ENCODE peak calls at places on chromosomes 7 and 10, in four cellular contexts. One of them, this sample, is unnamed.

GRCh38 chr7:128260069-128260468 is 19.0 kb downstream of the LEP start:
- DNase-seq in PC-3: no peak
- DNase-seq in HFF-Myc: no peak
- DNase-seq in psoas muscle: no peak
- DNase-seq in this sample: no peak

GRCh38 chr10:67884313-67884841 is at the start of gene SIRT1:
- DNase-seq in psoas muscle: peak
- DNase-seq in PC-3: peak
- DNase-seq in HFF-Myc: peak
- DNase-seq in this sample: peak

GRCh38 chr7:75928600-75928939 is 13.6 kb downstream of the POR start:
- DNase-seq in PC-3: no peak
- DNase-seq in psoas muscle: no peak
- DNase-seq in HFF-Myc: no peak
- DNase-seq in this sample: no peak

GRCh38 chr7:144455040-144455404 is 51.5 kb upstream of the NOBOX start:
- DNase-seq in PC-3: no peak
- DNase-seq in psoas muscle: no peak
- DNase-seq in HFF-Myc: no peak
- DNase-seq in this sample: no peak

GRCh38 chr7:144256112-144256511 is 8.5 kb downstream of the OR2A7 start:
- DNase-seq in PC-3: peak
- DNase-seq in HFF-Myc: no peak
- DNase-seq in psoas muscle: no peak
- DNase-seq in this sample: no peak

GRCh38 chr10:97174937-97175336 is 10.8 kb downstream of the SLIT1 start:
- DNase-seq in PC-3: no peak
- DNase-seq in psoas muscle: no peak
- DNase-seq in HFF-Myc: no peak
- DNase-seq in this sample: no peak

GRCh38 chr10:131972474-131973071 is 9.2 kb downstream of the BNIP3 start:
- DNase-seq in HFF-Myc: no peak
- DNase-seq in PC-3: no peak
- DNase-seq in psoas muscle: peak
- DNase-seq in this sample: no peak

GRCh38 chr7:128886391-128887168 is 23.9 kb downstream of the ATP6V1F start:
- DNase-seq in PC-3: no peak
- DNase-seq in psoas muscle: no peak
- DNase-seq in HFF-Myc: no peak
- DNase-seq in this sample: no peak

GRCh38 chr10:45246522-45246921 is 68.9 kb downstream of the OR13A1 start:
- DNase-seq in HFF-Myc: no peak
- DNase-seq in psoas muscle: no peak
- DNase-seq in PC-3: no peak
- DNase-seq in this sample: no peak

GRCh38 chr7:15648461-15648961 is 38.0 kb downstream of the MEOX2 start:
- DNase-seq in HFF-Myc: no peak
- DNase-seq in PC-3: no peak
- DNase-seq in psoas muscle: no peak
- DNase-seq in this sample: no peak

GRCh38 chr10:44571701-44572100 is 186.8 kb upstream of the CXCL12 start:
- DNase-seq in PC-3: peak
- DNase-seq in psoas muscle: no peak
- DNase-seq in HFF-Myc: no peak
- DNase-seq in this sample: no peak

GRCh38 chr7:156005202-156005821 is 193.0 kb upstream of the SHH start:
- DNase-seq in psoas muscle: no peak
- DNase-seq in HFF-Myc: no peak
- DNase-seq in PC-3: no peak
- DNase-seq in this sample: no peak

GRCh38 chr10:46002916-46003693 is 27.3 kb downstream of the NCOA4 start:
- DNase-seq in HFF-Myc: no peak
- DNase-seq in psoas muscle: no peak
- DNase-seq in PC-3: no peak
- DNase-seq in this sample: no peak

GRCh38 chr10:100878291-100878910 is 34.4 kb upstream of the SLF2 start:
- DNase-seq in PC-3: peak
- DNase-seq in HFF-Myc: no peak
- DNase-seq in psoas muscle: peak
- DNase-seq in this sample: no peak

GRCh38 chr10:126730856-126731612 is 60.5 kb upstream of the C10orf90 start:
- DNase-seq in HFF-Myc: no peak
- DNase-seq in PC-3: no peak
- DNase-seq in psoas muscle: no peak
- DNase-seq in this sample: no peak

GRCh38 chr7:80410081-80410480 is 101.8 kb downstream of the GNAT3 start:
- DNase-seq in psoas muscle: no peak
- DNase-seq in PC-3: no peak
- DNase-seq in HFF-Myc: no peak
- DNase-seq in this sample: no peak

GRCh38 chr10:78455873-78456272 is 422.2 kb downstream of the RPS24 start:
- DNase-seq in HFF-Myc: no peak
- DNase-seq in PC-3: no peak
- DNase-seq in psoas muscle: no peak
- DNase-seq in this sample: no peak

GRCh38 chr10:84164442-84164841 is 9.2 kb upstream of the GPR15LG start:
- DNase-seq in PC-3: no peak
- DNase-seq in HFF-Myc: no peak
- DNase-seq in psoas muscle: no peak
- DNase-seq in this sample: no peak

GRCh38 chr10:84172435-84173356 is 905 bp upstream of the GPR15LG start:
- DNase-seq in HFF-Myc: no peak
- DNase-seq in PC-3: no peak
- DNase-seq in psoas muscle: no peak
- DNase-seq in this sample: no peak

GRCh38 chr10:84163992-84164391 is 9.6 kb upstream of the GPR15LG start:
- DNase-seq in HFF-Myc: no peak
- DNase-seq in psoas muscle: no peak
- DNase-seq in PC-3: no peak
- DNase-seq in this sample: no peak

GRCh38 chr10:84160663-84161362 is 12.8 kb upstream of the GPR15LG start:
- DNase-seq in PC-3: no peak
- DNase-seq in HFF-Myc: no peak
- DNase-seq in psoas muscle: no peak
- DNase-seq in this sample: no peak

GRCh38 chr10:84166620-84167288 is 6.8 kb upstream of the GPR15LG start:
- DNase-seq in psoas muscle: no peak
- DNase-seq in HFF-Myc: no peak
- DNase-seq in PC-3: no peak
- DNase-seq in this sample: no peak
- H3K4me3 ChIP-seq in psoas muscle: no peak
- H3K4me3 ChIP-seq in HFF-Myc: no peak
- H3K4me3 ChIP-seq in PC-3: no peak
- H3K4me3 ChIP-seq in this sample: no peak

GRCh38 chr10:76051007-76051936 is 619.8 kb downstream of the LRMDA start:
- DNase-seq in PC-3: no peak
- DNase-seq in HFF-Myc: no peak
- DNase-seq in psoas muscle: no peak
- DNase-seq in this sample: no peak
- TF ChIP-seq CTCF in PC-3: no peak
- TF ChIP-seq CTCF in HFF-Myc: no peak
- TF ChIP-seq CTCF in psoas muscle: no peak
- TF ChIP-seq CTCF in this sample: no peak

GRCh38 chr7:23473848-23474097 is 3.5 kb upstream of the IGF2BP3 start:
- DNase-seq in PC-3: no peak
- DNase-seq in HFF-Myc: no peak
- DNase-seq in psoas muscle: no peak
- DNase-seq in this sample: no peak
- H3K4me3 ChIP-seq in PC-3: no peak
- H3K4me3 ChIP-seq in HFF-Myc: peak
- H3K4me3 ChIP-seq in psoas muscle: peak
- H3K4me3 ChIP-seq in this sample: peak

GRCh38 chr10:76033457-76034196 is 602.2 kb downstream of the LRMDA start:
- DNase-seq in HFF-Myc: no peak
- DNase-seq in psoas muscle: no peak
- DNase-seq in PC-3: peak
- DNase-seq in this sample: peak
- TF ChIP-seq CTCF in HFF-Myc: no peak
- TF ChIP-seq CTCF in psoas muscle: no peak
- TF ChIP-seq CTCF in PC-3: no peak
- TF ChIP-seq CTCF in this sample: no peak